ENCODE peak calls at places on chromosome 2, in eight cellular contexts. One of them, this sample, is unnamed.

GRCh38 chr2:26687328-26687727 is 5.2 kb upstream of the KCNK3 start:
- DNase-seq in A549: no peak
- DNase-seq in transverse colon: no peak
- DNase-seq in stomach: no peak
- DNase-seq in K562: no peak
- DNase-seq in sigmoid colon: no peak
- DNase-seq in ovary: no peak
- DNase-seq in suprapubic skin: no peak
- DNase-seq in this sample: no peak

GRCh38 chr2:71684226-71685072 is 231.1 kb downstream of the DYSF start:
- DNase-seq in stomach: no peak
- DNase-seq in sigmoid colon: peak; percentile 44
- DNase-seq in A549: no peak
- DNase-seq in transverse colon: no peak
- DNase-seq in suprapubic skin: no peak
- DNase-seq in K562: no peak
- DNase-seq in ovary: no peak
- DNase-seq in this sample: no peak

GRCh38 chr2:453132-453531 is 165.2 kb upstream of the ALKAL2 start:
- DNase-seq in K562: no peak
- DNase-seq in suprapubic skin: no peak
- DNase-seq in transverse colon: no peak
- DNase-seq in sigmoid colon: no peak
- DNase-seq in A549: no peak
- DNase-seq in stomach: no peak
- DNase-seq in ovary: no peak
- DNase-seq in this sample: no peak

GRCh38 chr2:10923965-10924364 is 12.2 kb downstream of the KCNF1 start:
- DNase-seq in A549: no peak
- DNase-seq in stomach: no peak
- DNase-seq in transverse colon: no peak
- DNase-seq in suprapubic skin: no peak
- DNase-seq in sigmoid colon: peak; percentile 33
- DNase-seq in ovary: no peak
- DNase-seq in K562: no peak
- DNase-seq in this sample: no peak

GRCh38 chr2:52194342-52194741 is 1162.4 kb upstream of the NRXN1 start:
- DNase-seq in A549: no peak
- DNase-seq in sigmoid colon: no peak
- DNase-seq in transverse colon: no peak
- DNase-seq in stomach: no peak
- DNase-seq in ovary: no peak
- DNase-seq in K562: no peak
- DNase-seq in suprapubic skin: no peak
- DNase-seq in this sample: no peak

GRCh38 chr2:55157474-55157884 is 74.6 kb downstream of the CLHC1 start:
- DNase-seq in stomach: no peak
- DNase-seq in sigmoid colon: no peak
- DNase-seq in transverse colon: no peak
- DNase-seq in suprapubic skin: no peak
- DNase-seq in A549: no peak
- DNase-seq in K562: peak; percentile 25
- DNase-seq in ovary: no peak
- DNase-seq in this sample: no peak

GRCh38 chr2:158395166-158395565 is 61.4 kb downstream of the CCDC148 start:
- DNase-seq in ovary: no peak
- DNase-seq in A549: no peak
- DNase-seq in K562: no peak
- DNase-seq in sigmoid colon: no peak
- DNase-seq in stomach: peak; percentile 25
- DNase-seq in transverse colon: no peak
- DNase-seq in suprapubic skin: no peak
- DNase-seq in this sample: no peak

GRCh38 chr2:32572737-32573136 is 55.1 kb upstream of the TTC27 start:
- DNase-seq in transverse colon: no peak
- DNase-seq in sigmoid colon: no peak
- DNase-seq in K562: no peak
- DNase-seq in suprapubic skin: no peak
- DNase-seq in ovary: no peak
- DNase-seq in stomach: no peak
- DNase-seq in A549: no peak
- DNase-seq in this sample: no peak

GRCh38 chr2:221818569-221818968 is 246.5 kb upstream of the EPHA4 start:
- DNase-seq in A549: no peak
- DNase-seq in transverse colon: no peak
- DNase-seq in stomach: no peak
- DNase-seq in K562: no peak
- DNase-seq in sigmoid colon: no peak
- DNase-seq in suprapubic skin: no peak
- DNase-seq in ovary: no peak
- DNase-seq in this sample: no peak

GRCh38 chr2:127698553-127699355 is 2.5 kb upstream of the SFT2D3 start:
- DNase-seq in sigmoid colon: no peak
- DNase-seq in suprapubic skin: no peak
- DNase-seq in K562: no peak
- DNase-seq in A549: no peak
- DNase-seq in ovary: no peak
- DNase-seq in transverse colon: no peak
- DNase-seq in stomach: no peak
- DNase-seq in this sample: no peak

GRCh38 chr2:18651842-18652774 is 62.7 kb upstream of the NT5C1B start:
- DNase-seq in suprapubic skin: no peak
- DNase-seq in ovary: no peak
- DNase-seq in K562: no peak
- DNase-seq in A549: no peak
- DNase-seq in transverse colon: no peak
- DNase-seq in sigmoid colon: no peak
- DNase-seq in stomach: no peak
- DNase-seq in this sample: no peak

GRCh38 chr2:134207589-134208209 is 46.2 kb upstream of the MGAT5 start:
- DNase-seq in ovary: no peak
- DNase-seq in A549: peak; percentile 51
- DNase-seq in K562: peak; percentile 49
- DNase-seq in suprapubic skin: no peak
- DNase-seq in stomach: peak; percentile 65
- DNase-seq in sigmoid colon: no peak
- DNase-seq in transverse colon: peak; percentile 79
- DNase-seq in this sample: no peak

GRCh38 chr2:189517847-189518535 is 62.6 kb downstream of the SLC40A1 start:
- DNase-seq in stomach: no peak
- DNase-seq in suprapubic skin: no peak
- DNase-seq in K562: no peak
- DNase-seq in sigmoid colon: no peak
- DNase-seq in A549: no peak
- DNase-seq in ovary: no peak
- DNase-seq in transverse colon: no peak
- DNase-seq in this sample: no peak

GRCh38 chr2:10575566-10576300 is 114.0 kb downstream of the NOL10 start:
- DNase-seq in stomach: no peak
- DNase-seq in A549: peak; percentile 48
- DNase-seq in sigmoid colon: no peak
- DNase-seq in K562: no peak
- DNase-seq in suprapubic skin: no peak
- DNase-seq in transverse colon: no peak
- DNase-seq in ovary: no peak
- DNase-seq in this sample: no peak

GRCh38 chr2:28342081-28342967 is 50.3 kb upstream of the FOSL2 start:
- DNase-seq in sigmoid colon: peak; percentile 87
- DNase-seq in K562: peak; percentile 54
- DNase-seq in transverse colon: peak; percentile 47
- DNase-seq in stomach: peak; percentile 54
- DNase-seq in suprapubic skin: no peak
- DNase-seq in ovary: peak; percentile 80
- DNase-seq in A549: peak; percentile 33
- DNase-seq in this sample: no peak

GRCh38 chr2:232535761-232536530 is 3.5 kb upstream of the CHRNG start:
- DNase-seq in suprapubic skin: no peak
- DNase-seq in sigmoid colon: peak; percentile 15
- DNase-seq in ovary: no peak
- DNase-seq in K562: no peak
- DNase-seq in A549: no peak
- DNase-seq in transverse colon: no peak
- DNase-seq in stomach: no peak
- DNase-seq in this sample: no peak

GRCh38 chr2:30252723-30253688 is 21.7 kb downstream of the LBH start:
- DNase-seq in A549: peak; percentile 67
- DNase-seq in transverse colon: peak; percentile 26
- DNase-seq in stomach: peak; percentile 58
- DNase-seq in ovary: peak; percentile 55
- DNase-seq in suprapubic skin: no peak
- DNase-seq in sigmoid colon: no peak
- DNase-seq in K562: peak; percentile 83
- DNase-seq in this sample: peak; percentile 43

GRCh38 chr2:163175294-163175693 is 336.7 kb upstream of the KCNH7 start:
- DNase-seq in suprapubic skin: no peak
- DNase-seq in sigmoid colon: no peak
- DNase-seq in ovary: no peak
- DNase-seq in K562: no peak
- DNase-seq in stomach: no peak
- DNase-seq in A549: no peak
- DNase-seq in transverse colon: no peak
- DNase-seq in this sample: no peak

GRCh38 chr2:189153608-189154007 is 26.0 kb downstream of the COL5A2 start:
- DNase-seq in suprapubic skin: no peak
- DNase-seq in K562: no peak
- DNase-seq in A549: no peak
- DNase-seq in stomach: no peak
- DNase-seq in sigmoid colon: no peak
- DNase-seq in transverse colon: no peak
- DNase-seq in ovary: no peak
- DNase-seq in this sample: no peak

GRCh38 chr2:54671010-54671409 is 52.5 kb upstream of the EML6 start:
- DNase-seq in stomach: no peak
- DNase-seq in sigmoid colon: no peak
- DNase-seq in A549: no peak
- DNase-seq in transverse colon: no peak
- DNase-seq in ovary: no peak
- DNase-seq in K562: no peak
- DNase-seq in suprapubic skin: no peak
- DNase-seq in this sample: no peak

GRCh38 chr2:58448065-58448507 is 207.0 kb upstream of the FANCL start:
- DNase-seq in stomach: no peak
- DNase-seq in sigmoid colon: no peak
- DNase-seq in transverse colon: peak; percentile 55
- DNase-seq in A549: peak; percentile 53
- DNase-seq in K562: peak; percentile 13
- DNase-seq in suprapubic skin: no peak
- DNase-seq in ovary: peak; percentile 15
- DNase-seq in this sample: no peak

GRCh38 chr2:69010437-69011194 is 2.4 kb upstream of the ANTXR1 start:
- DNase-seq in K562: no peak
- DNase-seq in suprapubic skin: no peak
- DNase-seq in transverse colon: no peak
- DNase-seq in stomach: no peak
- DNase-seq in ovary: no peak
- DNase-seq in A549: no peak
- DNase-seq in sigmoid colon: no peak
- DNase-seq in this sample: peak; percentile 41

GRCh38 chr2:69012310-69013122 is 463 bp upstream of the ANTXR1 start:
- DNase-seq in sigmoid colon: peak; percentile 84
- DNase-seq in A549: peak; percentile 74
- DNase-seq in stomach: peak; percentile 54
- DNase-seq in K562: peak; percentile 68
- DNase-seq in transverse colon: peak; percentile 53
- DNase-seq in ovary: peak; percentile 80
- DNase-seq in suprapubic skin: peak; percentile 81
- DNase-seq in this sample: peak; percentile 45

GRCh38 chr2:69011611-69012157 is 1.3 kb upstream of the ANTXR1 start:
- DNase-seq in stomach: no peak
- DNase-seq in transverse colon: no peak
- DNase-seq in sigmoid colon: no peak
- DNase-seq in K562: no peak
- DNase-seq in ovary: no peak
- DNase-seq in suprapubic skin: no peak
- DNase-seq in A549: no peak
- DNase-seq in this sample: no peak

GRCh38 chr2:69013837-69014796 is 1.1 kb downstream of the ANTXR1 start:
- DNase-seq in A549: no peak
- DNase-seq in sigmoid colon: no peak
- DNase-seq in transverse colon: no peak
- DNase-seq in stomach: no peak
- DNase-seq in suprapubic skin: no peak
- DNase-seq in K562: no peak
- DNase-seq in ovary: no peak
- DNase-seq in this sample: no peak

GRCh38 chr2:69013123-69013836 is at the start of gene ANTXR1:
- DNase-seq in suprapubic skin: peak; percentile 79
- DNase-seq in sigmoid colon: peak; percentile 84
- DNase-seq in ovary: peak; percentile 76
- DNase-seq in transverse colon: peak; percentile 31
- DNase-seq in stomach: peak; percentile 34
- DNase-seq in K562: peak; percentile 11
- DNase-seq in A549: peak; percentile 78
- DNase-seq in this sample: peak; percentile 40
- TF ChIP-seq POLR2A in suprapubic skin: no peak
- TF ChIP-seq POLR2A in sigmoid colon: no peak
- TF ChIP-seq POLR2A in ovary: peak; percentile 37
- TF ChIP-seq POLR2A in transverse colon: peak; percentile 32
- TF ChIP-seq POLR2A in stomach: no peak
- TF ChIP-seq POLR2A in K562: no peak
- TF ChIP-seq POLR2A in A549: peak; percentile 53
- TF ChIP-seq POLR2A in this sample: no peak

GRCh38 chr2:38572167-38572566 is 30.6 kb downstream of the HNRNPLL start:
- DNase-seq in suprapubic skin: no peak
- DNase-seq in transverse colon: no peak
- DNase-seq in stomach: no peak
- DNase-seq in ovary: peak; percentile 73
- DNase-seq in A549: no peak
- DNase-seq in sigmoid colon: no peak
- DNase-seq in K562: peak; percentile 22
- DNase-seq in this sample: peak; percentile 28
- H3K9me3 ChIP-seq in suprapubic skin: no peaks in the 10 kb centered on the region
- H3K9me3 ChIP-seq in transverse colon: no peaks in the 10 kb centered on the region
- H3K9me3 ChIP-seq in stomach: no peaks in the 10 kb centered on the region
- H3K9me3 ChIP-seq in ovary: no peaks in the 10 kb centered on the region
- H3K9me3 ChIP-seq in A549: no peaks in the 10 kb centered on the region
- H3K9me3 ChIP-seq in sigmoid colon: no peaks in the 10 kb centered on the region
- H3K9me3 ChIP-seq in K562: no peaks in the 10 kb centered on the region
- H3K9me3 ChIP-seq in this sample: no peaks in the 10 kb centered on the region

GRCh38 chr2:207153266-207153990 is 12.3 kb downstream of the KLF7 start:
- DNase-seq in ovary: no peak
- DNase-seq in K562: no peak
- DNase-seq in sigmoid colon: no peak
- DNase-seq in stomach: no peak
- DNase-seq in suprapubic skin: no peak
- DNase-seq in A549: no peak
- DNase-seq in transverse colon: no peak
- DNase-seq in this sample: no peak
- TF ChIP-seq EP300 in ovary: no peak
- TF ChIP-seq EP300 in K562: no peak
- TF ChIP-seq EP300 in sigmoid colon: no peak
- TF ChIP-seq EP300 in stomach: no peak
- TF ChIP-seq EP300 in suprapubic skin: no peak
- TF ChIP-seq EP300 in A549: no peak
- TF ChIP-seq EP300 in transverse colon: no peak
- TF ChIP-seq EP300 in this sample: no peak

DNA sequence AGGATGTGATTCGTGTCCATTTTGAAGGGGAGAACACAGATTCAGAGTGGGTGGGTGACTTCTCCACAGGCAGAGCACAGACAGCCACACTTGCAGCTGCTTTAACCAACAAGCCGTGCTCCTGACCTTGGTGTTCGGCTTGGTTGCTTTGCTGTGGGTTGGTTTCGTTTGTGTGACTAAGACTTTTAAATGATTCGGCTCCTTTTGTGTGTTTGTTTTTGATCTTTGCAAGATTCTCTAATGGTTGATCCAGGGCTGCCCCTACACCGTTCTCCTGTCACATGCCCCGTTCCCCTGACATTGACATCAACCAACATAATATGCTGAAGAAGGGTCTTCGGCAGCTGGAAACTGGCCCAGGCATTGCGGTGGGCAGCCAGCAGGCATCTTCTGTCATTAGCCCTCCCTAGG is 95.9 kb upstream of the MBOAT2 start:
- DNase-seq in stomach: no peak
- DNase-seq in ovary: no peak
- DNase-seq in suprapubic skin: peak; percentile 47
- DNase-seq in K562: no peak
- DNase-seq in sigmoid colon: no peak
- DNase-seq in transverse colon: no peak
- DNase-seq in A549: no peak
- DNase-seq in this sample: no peak
- TF ChIP-seq POLR2A in stomach: no peak
- TF ChIP-seq POLR2A in ovary: no peak
- TF ChIP-seq POLR2A in suprapubic skin: no peak
- TF ChIP-seq POLR2A in K562: no peak
- TF ChIP-seq POLR2A in sigmoid colon: no peak
- TF ChIP-seq POLR2A in transverse colon: no peak
- TF ChIP-seq POLR2A in A549: no peak
- TF ChIP-seq POLR2A in this sample: no peak